ENCODE peak calls at places on chromosomes 12 and 14, in six cellular contexts. H, L, O, T, A and N are unnamed samples.

GRCh38 chr12:50581226-50582184 is 76.7 kb downstream of the DIP2B start:
- DNase-seq in H (no peak), L (no peak), O (no peak), T (no peak), A (no peak), N (no peak)

GRCh38 chr12:118689793-118690192 is 291.5 kb upstream of the SRRM4 start:
- DNase-seq in H (no peak), L (no peak), O (no peak), T (no peak), A (no peak), N (no peak)

GRCh38 chr12:120366884-120367251 is 2.1 kb downstream of the MSI1 start:
- DNase-seq in H (no peak), L (peak; percentile 50), O (no peak), T (no peak), A (no peak), N (no peak)

GRCh38 chr12:6987956-6988573 is 17.4 kb downstream of the EMG1 start:
- DNase-seq in H (no peak), L (no peak), O (peak; percentile 22), T (no peak), A (no peak), N (peak; percentile 53)

GRCh38 chr12:9118161-9118560 is 2.4 kb upstream of the A2M start:
- DNase-seq in H (no peak), L (peak; percentile 83), O (no peak), T (peak; percentile 22), A (peak; percentile 4), N (no peak)

GRCh38 chr12:13982010-13982409 is 608 bp upstream of the GRIN2B start:
- DNase-seq in H (no peak), L (no peak), O (no peak), T (no peak), A (peak; percentile 43), N (no peak)

GRCh38 chr14:101068958-101069549 is 165.5 kb upstream of the RTL1 start:
- DNase-seq in H (no peak), L (no peak), O (no peak), T (peak; percentile 7), A (no peak), N (no peak)

GRCh38 chr14:54603362-54603761 is 36.4 kb downstream of the SAMD4A start:
- DNase-seq in H (no peak), L (no peak), O (no peak), T (no peak), A (no peak), N (no peak)